ENCODE peak calls at places on chromosomes 11 and 22, in seven cellular contexts. C is GM12878; E is uterus; B is effector memory CD4-positive, alpha-beta T cell; Y is hepatocyte; G is SJSA1; K is body of pancreas. H is an unnamed sample.

GRCh38 chr11:117226388-117227385 is 5.2 kb downstream of the PCSK7 start:
- DNase-seq in C (peak; percentile 35), G (no peak), B (no peak), K (peak; percentile 69), E (no peak), Y (peak; percentile 90), H (no peak)

GRCh38 chr22:23263651-23264555 is 83.6 kb downstream of the BCR start:
- DNase-seq in K (no peak), G (no peak), E (no peak), C (no peak), B (peak; percentile 32), Y (no peak), H (no peak)

GRCh38 chr11:70574725-70575347 is 176.5 kb downstream of the CTTN start:
- DNase-seq in K (no peak), G (no peak), B (no peak), C (no peak), Y (no peak), E (no peak), H (peak; percentile 10)

GRCh38 chr11:119758291-119758690 is 29.3 kb upstream of the NECTIN1 start:
- DNase-seq in G (no peak), B (no peak), K (no peak), E (no peak), Y (no peak), C (no peak), H (no peak)

GRCh38 chr11:126282742-126283591 is at the start of gene TIRAP:
- DNase-seq in K (peak; percentile 75), G (peak; percentile 46), C (no peak), E (peak; percentile 69), Y (peak; percentile 82), B (peak; percentile 45), H (peak; percentile 78)

GRCh38 chr11:73980001-73980960 is 2.4 kb downstream of the UCP2 start:
- DNase-seq in E (no peak), B (peak; percentile 73), K (peak; percentile 75), C (peak; percentile 91), Y (peak; percentile 48), G (no peak), H (peak; percentile 39)

GRCh38 chr11:75597636-75598035 is 35.6 kb downstream of the SERPINH1 start:
- DNase-seq in Y (peak; percentile 50), G (no peak), E (no peak), C (no peak), B (no peak), K (no peak), H (no peak)

GRCh38 chr22:31439805-31440204 is 40.4 kb downstream of the DRG1 start:
- DNase-seq in Y (no peak), C (no peak), G (no peak), B (no peak), K (no peak), E (no peak), H (no peak)

GRCh38 chr11:119207300-119207570 is 1.1 kb downstream of the CBL start:
- DNase-seq in B (no peak), Y (peak; percentile 12), C (no peak), G (no peak), K (no peak), E (no peak), H (no peak)

GRCh38 chr11:121839821-121840220 is 276.2 kb downstream of the BLID start:
- DNase-seq in K (no peak), C (no peak), G (no peak), Y (no peak), E (no peak), B (no peak), H (no peak)

GRCh38 chr11:118054712-118055640 is 21.9 kb upstream of the TMPRSS4 start:
- DNase-seq in Y (no peak), E (no peak), B (no peak), C (no peak), G (no peak), K (no peak), H (peak; percentile 6)

GRCh38 chr11:96271777-96272176 is 71.2 kb downstream of the MAML2 start:
- DNase-seq in C (no peak), Y (no peak), E (no peak), G (no peak), B (no peak), K (no peak), H (no peak)

GRCh38 chr11:10522921-10523320 is 18.1 kb downstream of the RNF141 start:
- DNase-seq in B (no peak), E (peak; percentile 33), K (no peak), Y (no peak), G (no peak), C (no peak), H (no peak)

GRCh38 chr11:70005107-70005818 is 72.9 kb upstream of the ANO1 start:
- DNase-seq in E (no peak), C (no peak), K (no peak), Y (no peak), B (no peak), G (peak; percentile 95), H (no peak)

GRCh38 chr11:16883179-16883578 is 131.0 kb downstream of the PLEKHA7 start:
- DNase-seq in B (no peak), C (no peak), K (no peak), Y (no peak), G (no peak), E (no peak), H (no peak)

GRCh38 chr11:2445948-2446551 is 1.2 kb downstream of the KCNQ1 start:
- DNase-seq in Y (no peak), B (no peak), E (no peak), C (no peak), K (peak; percentile 87), G (no peak), H (peak; percentile 36)

GRCh38 chr11:4606231-4607015 is 1.6 kb downstream of the TRIM68 start:
- DNase-seq in K (no peak), Y (no peak), B (no peak), E (no peak), C (no peak), G (no peak), H (no peak)

GRCh38 chr11:118622376-118623290 is 15.2 kb downstream of the PHLDB1 start:
- DNase-seq in C (no peak), K (peak; percentile 53), E (no peak), B (no peak), G (peak; percentile 95), Y (no peak), H (peak; percentile 72)

GRCh38 chr11:125272822-125273221 is 108.3 kb downstream of the PKNOX2 start:
- DNase-seq in G (no peak), E (no peak), K (no peak), Y (no peak), C (no peak), B (no peak), H (no peak)

GRCh38 chr11:16293204-16293681 is 63.1 kb downstream of the SOX6 start:
- DNase-seq in C (no peak), G (no peak), B (no peak), Y (no peak), K (no peak), E (no peak), H (no peak)

GRCh38 chr11:96090711-96091110 is 166.8 kb upstream of the MTMR2 start:
- DNase-seq in E (no peak), G (no peak), Y (no peak), K (no peak), C (no peak), B (no peak), H (no peak)

GRCh38 chr11:14906614-14907392 is 14.8 kb upstream of the CYP2R1 start:
- DNase-seq in E (no peak), Y (peak; percentile 8), B (no peak), C (no peak), K (no peak), G (no peak), H (no peak)

GRCh38 chr11:59510917-59511589 is at the start of gene OR4D9:
- DNase-seq in E (no peak), C (no peak), B (no peak), Y (no peak), G (no peak), K (no peak), H (no peak)

GRCh38 chr11:115311949-115312348 is 192.3 kb downstream of the CADM1 start:
- DNase-seq in C (no peak), G (no peak), B (no peak), E (no peak), K (no peak), Y (no peak), H (no peak)

DNA sequence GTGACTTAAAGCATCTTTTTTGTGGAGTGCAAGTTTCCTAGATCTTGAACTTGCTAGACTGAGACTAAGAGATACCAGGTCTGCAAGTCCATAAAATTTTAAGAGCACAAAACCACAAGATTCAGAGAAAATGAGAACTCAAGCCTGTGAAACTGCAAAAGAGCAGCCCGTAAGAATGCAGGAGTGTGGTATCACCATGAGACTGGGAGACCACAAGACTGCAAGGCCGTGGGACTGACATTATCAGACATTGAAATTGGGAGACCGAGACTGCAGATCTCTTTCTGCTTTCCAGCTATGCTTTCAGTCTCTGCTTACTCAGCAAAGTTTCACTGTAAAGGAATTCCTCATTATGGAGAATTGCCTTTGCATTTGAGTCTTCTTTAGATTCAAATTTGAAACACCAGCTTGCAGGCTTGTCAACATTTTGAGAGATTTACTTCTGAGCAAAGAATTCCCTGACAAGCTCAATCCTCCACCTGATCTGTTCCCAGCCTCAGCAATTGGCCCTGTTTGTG is 621.2 kb downstream of the KCNA4 start:
- DNase-seq in B (no peak), K (no peak), G (no peak), C (no peak), Y (no peak), E (no peak), H (no peak)
- H3K9me3 ChIP-seq in B (no peaks in the 10 kb centered on the region), K (no peaks in the 10 kb centered on the region), G (no peaks in the 10 kb centered on the region), C (no peaks in the 10 kb centered on the region), Y (no peaks in the 10 kb centered on the region), E (no peaks in the 10 kb centered on the region), H (no peaks in the 10 kb centered on the region)

GRCh38 chr22:49103314-49104052 is 724.2 kb downstream of the BRD1 start:
- DNase-seq in C (no peak), B (no peak), Y (no peak), G (no peak), E (no peak), K (no peak), H (no peak)
- H3K9me3 ChIP-seq in C (no peaks in the 10 kb centered on the region), B (no peaks in the 10 kb centered on the region), Y (no peaks in the 10 kb centered on the region), G (peaks cover 10% of the 10 kb centered on the region), E (no peaks in the 10 kb centered on the region), K (no peaks in the 10 kb centered on the region), H (no peaks in the 10 kb centered on the region)

GRCh38 chr22:47283616-47284270 is 521.3 kb downstream of the TBC1D22A start:
- DNase-seq in E (no peak), B (no peak), Y (no peak), K (no peak), G (no peak), C (no peak), H (no peak)
- H3K9me3 ChIP-seq in E (no peaks in the 10 kb centered on the region), B (no peaks in the 10 kb centered on the region), Y (no peaks in the 10 kb centered on the region), K (no peaks in the 10 kb centered on the region), G (no peaks in the 10 kb centered on the region), C (no peaks in the 10 kb centered on the region), H (no peaks in the 10 kb centered on the region)

GRCh38 chr22:38986629-38987028 is 4.5 kb downstream of the APOBEC3B start:
- DNase-seq in K (no peak), C (no peak), Y (no peak), E (no peak), B (no peak), G (no peak), H (peak; percentile 30)

GRCh38 chr22:38989461-38989860 is 7.3 kb downstream of the APOBEC3B start:
- DNase-seq in Y (no peak), C (no peak), G (no peak), E (no peak), B (no peak), K (no peak), H (peak; percentile 35)

GRCh38 chr22:38982008-38982927 is at the start of gene APOBEC3B:
- DNase-seq in E (peak; percentile 85), C (peak; percentile 85), G (peak; percentile 96), Y (peak; percentile 95), K (peak; percentile 96), B (peak; percentile 59), H (peak; percentile 89)

GRCh38 chr22:38984224-38984623 is 2.1 kb downstream of the APOBEC3B start:
- DNase-seq in Y (no peak), G (no peak), B (no peak), K (no peak), C (no peak), E (no peak), H (no peak)

GRCh38 chr22:38987171-38987895 is 5.2 kb downstream of the APOBEC3B start:
- DNase-seq in B (no peak), E (no peak), K (no peak), Y (no peak), C (no peak), G (no peak), H (peak; percentile 38)
- H3K9me3 ChIP-seq in B (no peaks in the 10 kb centered on the region), E (no peaks in the 10 kb centered on the region), K (no peaks in the 10 kb centered on the region), Y (no peaks in the 10 kb centered on the region), C (peaks cover 6% of the 10 kb centered on the region), G (peaks cover 5% of the 10 kb centered on the region), H (no peaks in the 10 kb centered on the region)

H was measured in psoas muscle.